ENCODE peak calls at places on chromosomes 2 and 18, in eight cellular contexts. P, K, N, L, V, O, U and R are unnamed samples.

GRCh38 chr2:198077477-198077876 is 273.1 kb downstream of the PLCL1 start:
- DNase-seq in P (no peak), K (no peak), N (no peak), L (no peak), V (no peak), O (no peak), U (no peak), R (no peak)

GRCh38 chr2:135532581-135532980 is 1.3 kb downstream of the R3HDM1 start:
- DNase-seq in P (no peak), K (peak; percentile 8), N (no peak), L (no peak), V (peak; percentile 20), O (no peak), U (no peak), R (no peak)

GRCh38 chr2:228064796-228065315 is 116.6 kb downstream of the SPHKAP start:
- DNase-seq in P (no peak), K (no peak), N (no peak), L (no peak), V (no peak), O (no peak), U (no peak), R (no peak)

GRCh38 chr2:150620371-150620770 is 132.9 kb upstream of the RND3 start:
- DNase-seq in P (no peak), K (no peak), N (no peak), L (no peak), V (no peak), O (no peak), U (no peak), R (no peak)

GRCh38 chr2:223008162-223008561 is 43.8 kb upstream of the KCNE4 start:
- DNase-seq in P (no peak), K (no peak), N (no peak), L (no peak), V (no peak), O (no peak), U (no peak), R (no peak)

GRCh38 chr18:37533647-37534565 is 31.7 kb downstream of the CELF4 start:
- DNase-seq in P (no peak), K (no peak), N (no peak), L (no peak), V (no peak), O (no peak), U (no peak), R (no peak)

GRCh38 chr18:27785815-27786537 is 391.0 kb downstream of the CDH2 start:
- DNase-seq in P (no peak), K (no peak), N (no peak), L (no peak), V (no peak), O (no peak), U (no peak), R (no peak)

GRCh38 chr2:143900006-143900405 is 619.9 kb downstream of the ZEB2 start:
- DNase-seq in P (no peak), K (no peak), N (no peak), L (no peak), V (no peak), O (no peak), U (no peak), R (no peak)

GRCh38 chr2:216735086-216735485 is 39.7 kb upstream of the IGFBP5 start:
- DNase-seq in P (no peak), K (peak; percentile 74), N (no peak), L (no peak), V (peak; percentile 67), O (no peak), U (no peak), R (no peak)

GRCh38 chr2:157858846-157859245 is 17.3 kb downstream of the ACVR1 start:
- DNase-seq in P (no peak), K (no peak), N (no peak), L (no peak), V (no peak), O (no peak), U (no peak), R (no peak)

GRCh38 chr2:128535928-128536327 is 217.3 kb upstream of the HS6ST1 start:
- DNase-seq in P (no peak), K (peak; percentile 80), N (no peak), L (no peak), V (peak; percentile 84), O (no peak), U (no peak), R (no peak)

GRCh38 chr2:95271381-95271971 is 2.8 kb upstream of the PROM2 start:
- DNase-seq in P (no peak), K (no peak), N (no peak), L (peak; percentile 6), V (no peak), O (no peak), U (no peak), R (no peak)

GRCh38 chr2:18245375-18245774 is 315.1 kb downstream of the RDH14 start:
- DNase-seq in P (no peak), K (no peak), N (no peak), L (no peak), V (no peak), O (no peak), U (no peak), R (no peak)

GRCh38 chr2:158624961-158625360 is 168.2 kb downstream of the PKP4 start:
- DNase-seq in P (no peak), K (no peak), N (no peak), L (no peak), V (no peak), O (no peak), U (no peak), R (no peak)

GRCh38 chr18:45749918-45750689 is 26.1 kb downstream of the SLC14A1 start:
- DNase-seq in P (no peak), K (no peak), N (no peak), L (no peak), V (no peak), O (no peak), U (no peak), R (no peak)

GRCh38 chr2:133886735-133887675 is 318.7 kb upstream of the NCKAP5 start:
- DNase-seq in P (no peak), K (peak; percentile 61), N (peak; percentile 58), L (peak; percentile 50), V (peak; percentile 80), O (peak; percentile 61), U (peak; percentile 40), R (peak; percentile 87)

GRCh38 chr2:191791953-191792560 is 54.8 kb downstream of the CAVIN2 start:
- DNase-seq in P (no peak), K (no peak), N (no peak), L (no peak), V (no peak), O (no peak), U (no peak), R (no peak)

GRCh38 chr18:24754572-24754971 is 294.1 kb downstream of the HRH4 start:
- DNase-seq in P (no peak), K (no peak), N (no peak), L (no peak), V (no peak), O (no peak), U (no peak), R (no peak)

GRCh38 chr2:237692601-237693079 is 65.3 kb downstream of the LRRFIP1 start:
- DNase-seq in P (no peak), K (no peak), N (no peak), L (no peak), V (no peak), O (no peak), U (no peak), R (no peak)

GRCh38 chr2:27059141-27059820 is 7.8 kb downstream of the AGBL5 start:
- DNase-seq in P (no peak), K (peak; percentile 92), N (no peak), L (no peak), V (no peak), O (no peak), U (no peak), R (no peak)

GRCh38 chr2:190849774-190850173 is 30.8 kb upstream of the GLS start:
- DNase-seq in P (no peak), K (peak; percentile 76), N (no peak), L (no peak), V (peak; percentile 77), O (no peak), U (no peak), R (no peak)

GRCh38 chr2:235311044-235311443 is 182.8 kb upstream of the AGAP1 start:
- DNase-seq in P (no peak), K (no peak), N (no peak), L (no peak), V (no peak), O (no peak), U (no peak), R (no peak)

GRCh38 chr2:237725661-237726060 is 72.9 kb upstream of the RBM44 start:
- DNase-seq in P (no peak), K (no peak), N (no peak), L (no peak), V (no peak), O (no peak), U (no peak), R (no peak)

GRCh38 chr2:70995227-70995729 is 605 bp upstream of the TEX261 start:
- DNase-seq in P (no peak), K (peak; percentile 28), N (peak; percentile 39), L (no peak), V (peak; percentile 41), O (peak; percentile 69), U (no peak), R (peak; percentile 71)

GRCh38 chr2:207847807-207848544 is 78.3 kb upstream of the FZD5 start:
- DNase-seq in P (no peak), K (peak; percentile 87), N (no peak), L (peak; percentile 46), V (peak; percentile 23), O (no peak), U (peak; percentile 57), R (peak; percentile 86)

GRCh38 chr2:10494351-10495066 is 46.4 kb upstream of the ODC1 start:
- DNase-seq in P (no peak), K (no peak), N (no peak), L (no peak), V (no peak), O (no peak), U (no peak), R (no peak)

GRCh38 chr2:39851691-39852110 is 72.6 kb upstream of the THUMPD2 start:
- DNase-seq in P (no peak), K (peak; percentile 57), N (no peak), L (no peak), V (peak; percentile 74), O (no peak), U (no peak), R (no peak)

GRCh38 chr2:241818943-241819270 is 9.9 kb downstream of the NEU4 start:
- DNase-seq in P (no peak), K (no peak), N (no peak), L (no peak), V (no peak), O (no peak), U (no peak), R (no peak)

GRCh38 chr18:3525870-3526420 is 76.0 kb downstream of the TGIF1 start:
- DNase-seq in P (no peak), K (peak; percentile 36), N (peak; percentile 72), L (no peak), V (no peak), O (peak; percentile 51), U (peak; percentile 88), R (no peak)

GRCh38 chr2:25534455-25534854 is 138.9 kb downstream of the DTNB start:
- DNase-seq in P (no peak), K (no peak), N (no peak), L (no peak), V (no peak), O (no peak), U (no peak), R (no peak)

GRCh38 chr2:140384946-140385345 is 1604.8 kb upstream of the NXPH2 start:
- DNase-seq in P (no peak), K (no peak), N (no peak), L (no peak), V (no peak), O (no peak), U (no peak), R (no peak)

GRCh38 chr2:62208758-62209114 is 12.8 kb downstream of the B3GNT2 start:
- DNase-seq in P (no peak), K (no peak), N (no peak), L (no peak), V (no peak), O (no peak), U (no peak), R (no peak)

GRCh38 chr18:63004466-63005089 is 289.2 kb downstream of the PHLPP1 start:
- DNase-seq in P (no peak), K (no peak), N (no peak), L (no peak), V (no peak), O (no peak), U (no peak), R (no peak)